ENCODE peak calls at places on chromosomes 6 and 20, in four cellular contexts. K, Q, O and G are unnamed samples.
A peak's percentile ranks its signal among the peaks of the same experiment; 100 is the strongest.

GRCh38 chr6:37254881-37255280 is 2.7 kb upstream of the TBC1D22B start:
- DNase-seq in Q (no peak), O (no peak), K (no peak), G (no peak)

GRCh38 chr20:13220194-13220856 is 749 bp upstream of the ISM1 start:
- DNase-seq in K (peak; percentile 21), Q (peak; percentile 80), O (no peak), G (peak; percentile 54)

GRCh38 chr20:53707341-53708102 is 113.9 kb upstream of the ZNF217 start:
- DNase-seq in K (no peak), Q (no peak), O (peak; percentile 33), G (peak; percentile 81)

GRCh38 chr6:98653171-98653570 is 181.2 kb upstream of the POU3F2 start:
- DNase-seq in Q (no peak), K (no peak), O (no peak), G (no peak)

GRCh38 chr6:27495386-27496135 is 22.7 kb upstream of the ZNF184 start:
- DNase-seq in K (no peak), Q (no peak), O (peak; percentile 90), G (peak; percentile 85)

GRCh38 chr6:20038805-20039204 is 173.5 kb downstream of the MBOAT1 start:
- DNase-seq in O (no peak), Q (no peak), K (no peak), G (peak; percentile 32)

GRCh38 chr6:160837146-160837545 is 135.1 kb downstream of the PLG start:
- DNase-seq in O (no peak), K (no peak), Q (no peak), G (no peak)

GRCh38 chr6:142867988-142868818 is 76.8 kb downstream of the HIVEP2 start:
- DNase-seq in Q (no peak), O (no peak), K (no peak), G (no peak)

GRCh38 chr6:55734256-55734655 is 141.1 kb downstream of the BMP5 start:
- DNase-seq in K (no peak), O (no peak), Q (no peak), G (no peak)

GRCh38 chr6:148538251-148539190 is 195.9 kb downstream of the SASH1 start:
- DNase-seq in O (no peak), Q (peak; percentile 31), K (no peak), G (peak; percentile 75)

GRCh38 chr6:157229219-157229607 is 94.1 kb downstream of the TMEM242 start:
- DNase-seq in Q (no peak), K (no peak), O (no peak), G (no peak)

GRCh38 chr20:16397053-16397452 is 176.2 kb downstream of the KIF16B start:
- DNase-seq in O (no peak), Q (peak; percentile 80), K (no peak), G (peak; percentile 1)

GRCh38 chr6:156953125-156953477 is 175.9 kb downstream of the ARID1B start:
- DNase-seq in O (peak; percentile 26), Q (no peak), K (no peak), G (no peak)

GRCh38 chr20:45111799-45112471 is 3.0 kb downstream of the WFDC5 start:
- DNase-seq in O (no peak), Q (no peak), K (no peak), G (peak; percentile 29)

GRCh38 chr20:60627751-60628565 is 624.1 kb upstream of the CDH4 start:
- DNase-seq in K (no peak), O (no peak), Q (no peak), G (peak; percentile 4)

GRCh38 chr6:44530910-44531234 is 143.4 kb downstream of the CDC5L start:
- DNase-seq in K (no peak), O (no peak), Q (no peak), G (no peak)